ENCODE peak calls at places on chromosomes 7 and 10, in eight cellular contexts. Z is fibroblast of mammary gland, Q is Daoy, Y is NCI-H1694, F is HFFc6, U is psoas muscle, G is DMS 273 treated with DMSO at 0.1 percent for 48 hours, H is BJ. T is an unnamed sample.

GRCh38 chr7:16840094-16840493 is 35.3 kb upstream of the AGR2 start:
- DNase-seq in Z (no peak), Q (no peak), Y (no peak), F (no peak), U (no peak), G (no peak), H (no peak), T (no peak)

GRCh38 chr7:7968544-7969305 is at the start of gene GLCCI1:
- DNase-seq in Z (peak), Q (peak), Y (peak), F (peak), U (peak), G (peak), H (peak), T (peak)

GRCh38 chr10:124612611-124613498 is 131.3 kb downstream of the FAM53B start:
- DNase-seq in Z (peak), Q (peak), Y (peak), F (no peak), U (peak), G (peak), H (no peak), T (no peak)

GRCh38 chr10:22363305-22363704 is 18.0 kb downstream of the SPAG6 start:
- DNase-seq in Z (no peak), Q (no peak), Y (no peak), F (no peak), U (no peak), G (no peak), H (no peak), T (no peak)

GRCh38 chr10:71635251-71635866 is 84.2 kb downstream of the C10orf105 start:
- DNase-seq in Z (no peak), Q (no peak), Y (no peak), F (no peak), U (no peak), G (no peak), H (no peak), T (peak)

GRCh38 chr7:28804990-28805389 is 153.1 kb downstream of the TRIL start:
- DNase-seq in Z (peak), Q (peak), Y (no peak), F (peak), U (no peak), G (no peak), H (peak), T (no peak)

GRCh38 chr7:85023066-85023687 is 163.7 kb downstream of the SEMA3D start:
- DNase-seq in Z (peak), Q (peak), Y (peak), F (peak), U (no peak), G (peak), H (no peak), T (peak)

GRCh38 chr7:44066494-44067063 is 1.2 kb upstream of the PGAM2 start:
- DNase-seq in Z (no peak), Q (no peak), Y (no peak), F (no peak), U (peak), G (no peak), H (no peak), T (no peak)

GRCh38 chr7:101386558-101387199 is 24.0 kb downstream of the COL26A1 start:
- DNase-seq in Z (peak), Q (peak), Y (no peak), F (no peak), U (peak), G (peak), H (no peak), T (no peak)

GRCh38 chr7:87058739-87059524 is 522 bp downstream of the ELAPOR2 start:
- DNase-seq in Z (no peak), Q (peak), Y (peak), F (no peak), U (peak), G (no peak), H (no peak), T (no peak)

GRCh38 chr7:102046373-102047117 is 229.1 kb downstream of the CUX1 start:
- DNase-seq in Z (peak), Q (no peak), Y (no peak), F (no peak), U (no peak), G (no peak), H (no peak), T (no peak)

GRCh38 chr10:80277567-80278250 is 11.7 kb downstream of the MAT1A start:
- DNase-seq in Z (no peak), Q (no peak), Y (no peak), F (no peak), U (no peak), G (no peak), H (no peak), T (no peak)